ENCODE peak calls at places on chromosomes 3 and 15, in eight cellular contexts. Y is ovary, Z is psoas muscle, T is AG04449, J is HFF-Myc, K is IMR-90, F is epithelial cell of esophagus, H is astrocyte of the spinal cord. S is an unnamed sample.

GRCh38 chr3:195033531-195034091 is 237.3 kb downstream of the XXYLT1 start:
- DNase-seq in Y (no peak), Z (no peak), T (no peak), J (no peak), K (no peak), F (peak; percentile 26), H (no peak), S (peak; percentile 26)

GRCh38 chr3:50201573-50202315 is 3.3 kb upstream of the SLC38A3 start:
- DNase-seq in Y (no peak), Z (no peak), T (no peak), J (no peak), K (no peak), F (no peak), H (no peak), S (no peak)

GRCh38 chr15:99731336-99732267 is 1.6 kb downstream of the LYSMD4 start:
- DNase-seq in Y (peak; percentile 47), Z (no peak), T (no peak), J (no peak), K (no peak), F (no peak), H (no peak), S (no peak)

GRCh38 chr3:159884661-159885402 is 103.8 kb upstream of the IL12A start:
- DNase-seq in Y (no peak), Z (no peak), T (no peak), J (no peak), K (peak; percentile 65), F (peak; percentile 58), H (peak; percentile 69), S (no peak)

GRCh38 chr3:175338775-175339535 is 479.8 kb downstream of the NAALADL2 start:
- DNase-seq in Y (no peak), Z (peak; percentile 12), T (peak; percentile 59), J (peak; percentile 41), K (peak; percentile 73), F (peak; percentile 79), H (peak; percentile 77), S (peak; percentile 33)

GRCh38 chr15:43520138-43520537 is 2.7 kb downstream of the MAP1A start:
- DNase-seq in Y (no peak), Z (no peak), T (no peak), J (no peak), K (no peak), F (no peak), H (no peak), S (no peak)

GRCh38 chr3:115438799-115439198 is 184.5 kb upstream of the GAP43 start:
- DNase-seq in Y (no peak), Z (no peak), T (no peak), J (no peak), K (no peak), F (no peak), H (no peak), S (no peak)

GRCh38 chr3:13308406-13308805 is 111.7 kb downstream of the NUP210 start:
- DNase-seq in Y (no peak), Z (no peak), T (no peak), J (no peak), K (peak; percentile 38), F (peak; percentile 26), H (peak; percentile 42), S (no peak)

GRCh38 chr3:159238646-159239045 is 436.8 kb downstream of the MFSD1 start:
- DNase-seq in Y (no peak), Z (no peak), T (no peak), J (no peak), K (no peak), F (no peak), H (no peak), S (no peak)

GRCh38 chr3:57757642-57758297 is 1.7 kb downstream of the SLMAP start:
- DNase-seq in Y (no peak), Z (no peak), T (no peak), J (no peak), K (peak; percentile 28), F (peak; percentile 50), H (peak; percentile 35), S (peak; percentile 48)

GRCh38 chr3:99875573-99875924 is 57.9 kb downstream of the CMSS1 start:
- DNase-seq in Y (no peak), Z (no peak), T (no peak), J (no peak), K (peak; percentile 60), F (peak; percentile 65), H (peak; percentile 75), S (no peak)

GRCh38 chr3:192641911-192642310 is 85.4 kb downstream of the FGF12 start:
- DNase-seq in Y (no peak), Z (no peak), T (no peak), J (no peak), K (no peak), F (no peak), H (no peak), S (no peak)

GRCh38 chr3:141746962-141747361 is 8.9 kb downstream of the RNF7 start:
- DNase-seq in Y (no peak), Z (no peak), T (no peak), J (no peak), K (no peak), F (no peak), H (no peak), S (no peak)

GRCh38 chr15:92584105-92584504 is 71.5 kb downstream of the FAM174B start:
- DNase-seq in Y (no peak), Z (no peak), T (no peak), J (no peak), K (no peak), F (no peak), H (no peak), S (no peak)

GRCh38 chr3:116034071-116034470 is 410.8 kb downstream of the GAP43 start:
- DNase-seq in Y (no peak), Z (no peak), T (no peak), J (no peak), K (no peak), F (no peak), H (no peak), S (no peak)

GRCh38 chr3:46442591-46443530 is 21.8 kb downstream of the LTF start:
- DNase-seq in Y (no peak), Z (no peak), T (no peak), J (peak; percentile 16), K (no peak), F (no peak), H (peak; percentile 44), S (no peak)

GRCh38 chr3:47892284-47892683 is 89.3 kb downstream of the DHX30 start:
- DNase-seq in Y (no peak), Z (no peak), T (no peak), J (no peak), K (no peak), F (no peak), H (no peak), S (no peak)

GRCh38 chr3:184186184-184186901 is at the start of gene ABCF3:
- DNase-seq in Y (peak; percentile 75), Z (peak; percentile 70), T (no peak), J (no peak), K (peak; percentile 54), F (peak; percentile 46), H (no peak), S (no peak)

GRCh38 chr3:118137783-118138182 is 896.9 kb downstream of the IGSF11 start:
- DNase-seq in Y (no peak), Z (no peak), T (no peak), J (no peak), K (no peak), F (no peak), H (no peak), S (no peak)
- H3K4me3 ChIP-seq in Y (no peak overlapping the region), Z (no peak overlapping the region), T (no peak overlapping the region), J (no peak overlapping the region), K (no peak overlapping the region), F (no peak overlapping the region), H (no peak overlapping the region), S (no peak overlapping the region)

DNA sequence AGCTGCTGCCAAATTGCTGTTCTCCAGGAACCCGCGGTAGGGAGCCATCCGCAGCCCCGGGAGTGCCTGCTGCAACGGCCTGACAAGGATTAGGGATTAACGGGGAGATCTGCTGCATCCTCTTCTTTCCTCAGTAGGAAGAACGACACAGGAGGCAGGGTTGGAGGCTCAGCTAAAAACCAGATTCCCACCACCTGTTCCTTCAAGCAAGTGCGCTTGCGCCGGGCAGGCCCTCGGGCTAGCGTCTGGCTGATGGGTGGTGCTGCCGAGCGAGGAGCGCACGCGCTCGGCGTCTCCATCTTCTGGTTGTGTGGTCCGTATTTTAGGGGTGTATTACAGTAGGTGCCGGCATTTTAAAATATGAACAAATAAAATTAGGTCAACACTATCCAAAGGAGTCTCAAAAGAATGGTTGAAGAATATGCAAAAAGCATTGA is 25.4 kb upstream of the SLC25A26 start:
- DNase-seq in Y (peak; percentile 63), Z (peak; percentile 44), T (no peak), J (peak; percentile 39), K (peak; percentile 68), F (peak; percentile 35), H (peak; percentile 41), S (peak; percentile 4)
- TF ChIP-seq CTCF in Y (no peak), Z (no peak), T (peak; percentile 29), J (peak; percentile 48), K (peak; percentile 52), F (no peak), H (peak; percentile 50), S (peak; percentile 38)

GRCh38 chr15:68629519-68630204 is 50.9 kb downstream of the CORO2B start:
- DNase-seq in Y (no peak), Z (no peak), T (no peak), J (no peak), K (no peak), F (no peak), H (no peak), S (no peak)

GRCh38 chr15:68627476-68627875 is 48.7 kb downstream of the CORO2B start:
- DNase-seq in Y (no peak), Z (no peak), T (no peak), J (no peak), K (peak; percentile 60), F (no peak), H (no peak), S (no peak)

GRCh38 chr15:68623301-68623892 is 44.6 kb downstream of the CORO2B start:
- DNase-seq in Y (no peak), Z (no peak), T (no peak), J (no peak), K (peak; percentile 67), F (no peak), H (peak; percentile 61), S (no peak)

GRCh38 chr15:68626739-68627138 is 47.9 kb downstream of the CORO2B start:
- DNase-seq in Y (no peak), Z (no peak), T (no peak), J (no peak), K (peak; percentile 58), F (peak; percentile 56), H (no peak), S (no peak)

GRCh38 chr15:68626283-68626682 is 47.5 kb downstream of the CORO2B start:
- DNase-seq in Y (no peak), Z (no peak), T (no peak), J (no peak), K (no peak), F (no peak), H (no peak), S (no peak)
- H3K4me3 ChIP-seq in Y (no peak overlapping the region), Z (no peak overlapping the region), T (no peak overlapping the region), J (no peak overlapping the region), K (no peak overlapping the region), F (no peak overlapping the region), H (no peak overlapping the region), S (no peak overlapping the region)

DNA sequence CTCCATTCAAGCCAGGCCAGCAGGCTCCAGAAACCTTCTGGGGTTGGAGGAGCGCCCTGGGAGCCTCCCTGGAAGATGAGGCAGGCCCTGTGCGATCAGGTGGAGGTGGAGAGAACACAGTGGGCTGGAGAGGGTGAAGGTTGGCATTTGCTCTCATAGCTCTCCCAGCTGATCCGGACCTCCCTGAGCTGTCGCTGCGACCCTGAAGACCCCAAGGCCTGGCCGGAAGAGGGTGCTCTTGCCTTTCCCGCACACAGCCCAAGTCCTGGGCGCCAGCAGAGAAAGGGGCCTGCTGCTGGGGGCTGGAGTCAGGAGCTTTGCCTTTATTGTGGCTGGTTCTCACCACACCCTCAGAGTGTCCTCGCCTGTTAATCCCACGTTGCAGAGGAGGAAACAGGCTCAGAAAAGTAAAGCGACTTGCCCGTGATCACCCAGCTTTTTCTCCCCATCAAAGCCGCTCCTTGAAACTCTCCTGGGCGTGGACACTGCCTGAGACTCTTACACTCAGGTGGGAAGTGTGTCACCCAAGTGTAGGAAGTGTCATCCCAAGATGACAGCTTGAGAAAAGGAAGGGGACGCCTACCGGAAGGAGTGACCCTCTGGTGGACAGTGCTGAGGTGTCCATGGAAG is 8.6 kb upstream of the RPL29 start:
- DNase-seq in Y (peak; percentile 63), Z (peak; percentile 51), T (no peak), J (no peak), K (peak; percentile 48), F (peak; percentile 49), H (peak; percentile 46), S (no peak)
- TF ChIP-seq CTCF in Y (no peak), Z (peak; percentile 63), T (peak; percentile 82), J (peak; percentile 77), K (peak; percentile 78), F (peak; percentile 52), H (peak; percentile 80), S (peak; percentile 49)